ENCODE peak calls at places on chromosomes 7 and 10, in eight cellular contexts. R, U, Q, G, B, A, K and I are unnamed samples.

GRCh38 chr10:89392974-89393373 is 551 bp downstream of the IFIT1 start:
- DNase-seq in Q (peak), B (no peak), K (peak), A (peak), R (peak), G (peak), U (peak), I (no peak)

GRCh38 chr7:151351967-151352366 is 10.4 kb downstream of the NUB1 start:
- DNase-seq in U (no peak), K (no peak), A (no peak), R (no peak), G (no peak), B (no peak), Q (no peak), I (no peak)

GRCh38 chr7:91050677-91051076 is 213.6 kb upstream of the FZD1 start:
- DNase-seq in R (no peak), Q (no peak), K (no peak), B (no peak), G (no peak), U (no peak), A (no peak), I (no peak)

GRCh38 chr7:27221201-27221797 is 21.3 kb upstream of the EVX1 start:
- DNase-seq in K (no peak), B (no peak), R (no peak), G (no peak), Q (no peak), A (no peak), U (no peak), I (no peak)

GRCh38 chr7:47783456-47784240 is 164.6 kb downstream of the PKD1L1 start:
- DNase-seq in Q (peak), K (peak), U (peak), A (peak), R (peak), G (peak), B (no peak), I (no peak)

GRCh38 chr10:92891885-92892705 is 43.8 kb downstream of the EXOC6 start:
- DNase-seq in U (peak), A (peak), R (peak), B (no peak), Q (no peak), G (peak), K (peak), I (peak)

GRCh38 chr10:125734823-125735222 is 15.3 kb downstream of the EDRF1 start:
- DNase-seq in A (no peak), B (no peak), G (no peak), R (no peak), Q (no peak), K (no peak), U (no peak), I (no peak)

GRCh38 chr10:111080224-111080623 is 3.4 kb downstream of the ADRA2A start:
- DNase-seq in G (no peak), K (no peak), Q (no peak), A (no peak), U (no peak), R (no peak), B (no peak), I (no peak)

GRCh38 chr10:103659674-103660363 is 166.3 kb downstream of the NEURL1 start:
- DNase-seq in U (peak), K (peak), B (no peak), R (peak), G (peak), Q (peak), A (peak), I (no peak)

GRCh38 chr10:102702742-102703141 is 11.5 kb downstream of the ARL3 start:
- DNase-seq in U (no peak), Q (no peak), R (no peak), G (no peak), B (no peak), A (no peak), K (no peak), I (no peak)

GRCh38 chr7:140625908-140626868 is 14.4 kb downstream of the DENND2A start:
- DNase-seq in A (peak), U (peak), B (no peak), G (peak), Q (peak), R (peak), K (peak), I (peak)

GRCh38 chr10:43816351-43817321 is 168.0 kb upstream of the ZNF32 start:
- DNase-seq in K (peak), A (no peak), Q (no peak), B (no peak), G (peak), U (peak), R (peak), I (no peak)

GRCh38 chr7:71145906-71146901 is 14.3 kb downstream of the GALNT17 start:
- DNase-seq in U (no peak), A (no peak), K (no peak), R (no peak), Q (no peak), B (peak), G (no peak), I (no peak)

GRCh38 chr7:9645756-9646155 is 1212.3 kb downstream of the NXPH1 start:
- DNase-seq in U (no peak), A (peak), B (no peak), Q (no peak), R (no peak), G (no peak), K (no peak), I (no peak)

GRCh38 chr7:105156731-105157130 is 142.7 kb downstream of the KMT2E start:
- DNase-seq in Q (no peak), K (no peak), U (no peak), A (no peak), B (no peak), G (no peak), R (no peak), I (no peak)

GRCh38 chr10:110081914-110082313 is 74.1 kb downstream of the ADD3 start:
- DNase-seq in G (no peak), R (peak), A (peak), Q (peak), U (peak), K (no peak), B (no peak), I (no peak)

GRCh38 chr10:13815766-13816165 is 229.0 kb downstream of the PRPF18 start:
- DNase-seq in Q (no peak), B (no peak), A (peak), U (peak), R (peak), K (peak), G (peak), I (no peak)

GRCh38 chr10:25506821-25507335 is 332.1 kb downstream of the GPR158 start:
- DNase-seq in Q (no peak), U (no peak), A (no peak), B (no peak), G (no peak), K (no peak), R (no peak), I (no peak)

GRCh38 chr10:44393051-44393630 is 8.2 kb upstream of the CXCL12 start:
- DNase-seq in G (no peak), B (no peak), K (peak), Q (no peak), R (no peak), U (no peak), A (no peak), I (no peak)

GRCh38 chr7:1461640-1462375 is 2.5 kb upstream of the MICALL2 start:
- DNase-seq in A (no peak), B (no peak), R (no peak), K (no peak), Q (no peak), G (no peak), U (no peak), I (no peak)

GRCh38 chr7:92751902-92752901 is 84.2 kb downstream of the CDK6 start:
- DNase-seq in K (peak), G (peak), A (peak), Q (no peak), U (peak), R (peak), B (no peak), I (no peak)

GRCh38 chr10:49081532-49082275 is 33.6 kb downstream of the VSTM4 start:
- DNase-seq in A (peak), B (peak), R (no peak), K (no peak), U (no peak), Q (no peak), G (no peak), I (no peak)